ENCODE peak calls at places on chromosomes 12 and 14, in four cellular contexts. G, W, B and L are unnamed samples.

GRCh38 chr14:96255501-96256366 is at the start of gene BDKRB1:
- DNase-seq in G (no peak), W (no peak), B (no peak), L (no peak)

GRCh38 chr12:106010746-106011145 is 128.0 kb downstream of the NUAK1 start:
- DNase-seq in B (no peak), G (no peak), W (no peak), L (no peak)

GRCh38 chr12:28610401-28611114 is 420.3 kb downstream of the CCDC91 start:
- DNase-seq in G (no peak), B (no peak), W (no peak), L (no peak)

GRCh38 chr12:108761226-108761625 is 29.9 kb upstream of the CORO1C start:
- DNase-seq in W (no peak), G (no peak), B (no peak), L (no peak)

GRCh38 chr12:46908236-46908935 is 82.6 kb upstream of the SLC38A4 start:
- DNase-seq in B (no peak), W (no peak), G (no peak), L (no peak)

GRCh38 chr12:23771230-23771949 is 178.1 kb downstream of the SOX5 start:
- DNase-seq in W (no peak), G (no peak), B (no peak), L (no peak)

GRCh38 chr12:42145552-42146215 is 1.0 kb upstream of the GXYLT1 start:
- DNase-seq in W (no peak), G (no peak), B (peak), L (no peak)

GRCh38 chr14:26820101-26820500 is 222.3 kb upstream of the NOVA1 start:
- DNase-seq in G (no peak), W (no peak), B (no peak), L (no peak)

GRCh38 chr14:31410048-31410654 is 10.2 kb downstream of the HEATR5A start:
- DNase-seq in G (peak), B (no peak), W (no peak), L (no peak)

GRCh38 chr12:55760663-55761062 is 17.7 kb downstream of the GDF11 start:
- DNase-seq in W (no peak), G (no peak), B (no peak), L (no peak)

GRCh38 chr14:47278233-47278842 is 397.1 kb downstream of the MDGA2 start:
- DNase-seq in G (peak), W (peak), B (peak), L (no peak)

GRCh38 chr12:47753021-47754001 is 5.4 kb downstream of the RAPGEF3 start:
- DNase-seq in G (no peak), W (peak), B (peak), L (no peak)

GRCh38 chr12:58656254-58657009 is 263.9 kb downstream of the LRIG3 start:
- DNase-seq in B (no peak), G (no peak), W (no peak), L (no peak)

GRCh38 chr12:62738105-62738504 is 196.8 kb downstream of the PPM1H start:
- DNase-seq in B (no peak), W (no peak), G (no peak), L (no peak)

GRCh38 chr14:51967521-51967920 is 21.8 kb upstream of the RTRAF start:
- DNase-seq in B (no peak), G (no peak), W (no peak), L (no peak)

GRCh38 chr12:49537709-49538601 is 875 bp upstream of the KCNH3 start:
- DNase-seq in B (no peak), G (peak), W (no peak), L (no peak)

GRCh38 chr14:102776761-102777710 is at the start of gene TRAF3:
- DNase-seq in B (peak), G (peak), W (peak), L (peak)

GRCh38 chr14:66369157-66369706 is 116.9 kb upstream of the CCDC196 start:
- DNase-seq in B (peak), G (no peak), W (no peak), L (no peak)

GRCh38 chr12:30827406-30828055 is 72.8 kb upstream of the CAPRIN2 start:
- DNase-seq in G (no peak), W (peak), B (no peak), L (no peak)

GRCh38 chr12:7959278-7960063 is 23.5 kb upstream of the SLC2A3 start:
- DNase-seq in W (peak), B (peak), G (peak), L (peak)

GRCh38 chr12:58424735-58425379 is 483.5 kb downstream of the ATP23 start:
- DNase-seq in B (no peak), G (no peak), W (no peak), L (no peak)

GRCh38 chr14:100883789-100884101 is 19.8 kb downstream of the RTL1 start:
- DNase-seq in G (no peak), W (no peak), B (no peak), L (no peak)

GRCh38 chr14:59631237-59631636 is 54.6 kb upstream of the CCDC175 start:
- DNase-seq in B (no peak), G (peak), W (no peak), L (no peak)

GRCh38 chr14:99945732-99946651 is 119.2 kb upstream of the EVL start:
- DNase-seq in G (no peak), W (no peak), B (no peak), L (no peak)

GRCh38 chr14:104980601-104981531 is 2.7 kb upstream of the AHNAK2 start:
- DNase-seq in B (peak), W (no peak), G (no peak), L (no peak)

GRCh38 chr12:109777544-109777943 is 55.7 kb downstream of the TRPV4 start:
- DNase-seq in B (peak), W (peak), G (peak), L (peak)

GRCh38 chr12:119512772-119513497 is 80.6 kb upstream of the TMEM233 start:
- DNase-seq in B (no peak), W (no peak), G (peak), L (no peak)

GRCh38 chr12:52139579-52140062 is 52.2 kb downstream of the KRT80 start:
- DNase-seq in B (peak), G (peak), W (peak), L (peak)

GRCh38 chr14:37622231-37622923 is 26.9 kb downstream of the TTC6 start:
- DNase-seq in B (no peak), G (no peak), W (no peak), L (no peak)

GRCh38 chr14:55454264-55455151 is 14.1 kb upstream of the TBPL2 start:
- DNase-seq in G (no peak), W (peak), B (peak), L (no peak)

GRCh38 chr14:49727171-49727570 is 34.3 kb downstream of the KLHDC1 start:
- DNase-seq in W (no peak), G (no peak), B (no peak), L (no peak)

GRCh38 chr12:105523164-105524057 is 192.9 kb downstream of the C12orf75 start:
- DNase-seq in B (peak), W (peak), G (no peak), L (no peak)

GRCh38 chr14:55427439-55427838 is 13.0 kb downstream of the TBPL2 start:
- DNase-seq in B (no peak), W (no peak), G (no peak), L (no peak)

GRCh38 chr12:55072093-55072492 is 52.3 kb downstream of the NEUROD4 start:
- DNase-seq in B (peak), W (peak), G (peak), L (peak)

GRCh38 chr14:86796221-86797074 is 1196.5 kb downstream of the GALC start:
- DNase-seq in W (no peak), G (no peak), B (no peak), L (no peak)

GRCh38 chr12:4441355-4442330 is 4.0 kb downstream of the FGF6 start:
- DNase-seq in B (no peak), W (peak), G (no peak), L (no peak)

DNA sequence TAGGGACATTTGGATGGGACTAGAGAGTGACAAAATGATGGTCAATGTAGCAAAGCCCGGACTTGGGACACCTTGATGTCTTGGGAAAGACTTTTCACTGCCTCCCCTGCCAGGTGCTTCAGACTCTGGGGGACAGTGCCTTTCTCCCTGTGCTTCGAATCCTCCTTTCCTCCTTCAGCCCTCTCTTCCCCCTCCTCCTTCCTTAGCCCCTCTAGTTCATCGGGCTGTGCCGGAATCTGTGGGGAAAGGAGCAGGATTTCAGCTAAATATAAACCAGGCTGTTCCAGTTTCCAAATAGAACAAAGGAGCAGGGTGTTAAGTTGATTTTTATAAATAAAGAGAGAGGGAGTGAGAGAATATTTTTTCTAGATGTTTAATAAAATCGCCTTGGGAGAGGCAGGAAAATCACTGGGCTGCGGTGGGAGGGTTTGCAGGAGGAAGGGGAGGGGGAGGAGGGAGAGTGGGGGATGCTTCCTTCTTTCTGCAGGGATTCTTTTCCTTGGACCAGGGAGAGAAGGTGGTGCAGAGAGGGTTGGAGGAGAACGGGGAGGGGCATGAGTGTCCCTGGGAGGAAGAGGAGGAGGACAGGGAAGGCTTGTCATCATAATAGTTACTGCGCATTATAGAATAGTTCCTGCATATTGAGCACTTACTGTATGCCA is 21.3 kb upstream of the CABP1 start:
- DNase-seq in W (no peak), G (no peak), B (no peak), L (no peak)
- H3K27ac ChIP-seq in W (no peak), G (no peak), B (no peak), L (no peak)

GRCh38 chr14:68815288-68816182 is 22.7 kb upstream of the ZFP36L1 start:
- DNase-seq in G (peak), W (no peak), B (no peak), L (no peak)

GRCh38 chr14:68814376-68815287 is 21.8 kb upstream of the ZFP36L1 start:
- DNase-seq in B (no peak), W (peak), G (peak), L (peak)

GRCh38 chr14:68816943-68817430 is 24.1 kb upstream of the ZFP36L1 start:
- DNase-seq in B (no peak), G (no peak), W (no peak), L (no peak)

GRCh38 chr14:68817513-68818212 is 24.8 kb upstream of the ZFP36L1 start:
- DNase-seq in B (no peak), W (no peak), G (no peak), L (no peak)

DNA sequence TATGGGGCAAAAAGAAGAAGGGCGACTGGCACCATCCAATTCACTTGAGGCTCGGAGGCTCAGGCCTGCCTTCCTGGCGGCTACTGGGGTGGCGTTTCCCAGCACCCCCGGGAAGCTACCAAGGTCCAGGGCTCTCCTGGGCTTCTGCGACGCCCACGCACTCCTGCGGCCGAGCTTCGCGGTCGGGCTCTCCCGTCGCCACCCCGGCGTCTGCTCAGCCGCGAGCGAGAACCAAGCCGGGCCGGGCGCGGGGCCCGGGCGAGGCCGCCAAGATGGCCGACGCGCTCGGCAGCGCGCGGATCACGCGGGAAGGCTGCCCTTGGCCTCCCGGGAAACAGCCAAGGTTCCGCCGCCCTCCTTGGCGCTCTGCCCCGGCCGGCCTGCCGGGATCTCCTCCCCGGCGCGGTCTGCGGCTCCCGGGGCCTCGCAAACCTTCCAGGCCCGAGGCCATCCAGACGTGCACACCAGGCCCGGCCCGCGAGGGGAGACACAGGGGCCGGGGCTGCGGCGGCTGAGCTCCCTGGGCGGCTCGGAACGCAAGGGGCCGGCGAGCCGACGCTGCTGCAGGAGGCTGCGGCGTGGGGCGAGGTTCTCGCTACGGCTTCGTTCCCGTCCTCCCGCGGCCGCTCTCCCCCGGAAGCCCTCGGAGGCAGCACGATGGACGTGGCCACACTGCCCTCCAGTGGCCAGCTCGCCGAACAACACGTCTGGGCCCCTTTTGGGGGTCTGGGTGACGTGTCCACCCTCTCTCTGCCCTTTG is 23.5 kb upstream of the ZFP36L1 start:
- DNase-seq in W (peak), B (peak), G (peak), L (peak)
- TF ChIP-seq CTCF in W (peak), B (peak), G (peak), L (peak)

GRCh38 chr12:76622351-76622750 is 62.8 kb upstream of the OSBPL8 start:
- DNase-seq in W (no peak), B (no peak), G (no peak), L (no peak)

GRCh38 chr12:76622915-76623314 is 63.3 kb upstream of the OSBPL8 start:
- DNase-seq in W (no peak), B (no peak), G (no peak), L (no peak)

GRCh38 chr12:76627346-76628135 is 68.0 kb upstream of the OSBPL8 start:
- DNase-seq in G (no peak), B (no peak), W (no peak), L (no peak)

GRCh38 chr12:76621582-76622024 is 62.0 kb upstream of the OSBPL8 start:
- DNase-seq in G (peak), W (peak), B (peak), L (peak)

GRCh38 chr12:76623929-76624328 is 64.4 kb upstream of the OSBPL8 start:
- DNase-seq in G (no peak), B (peak), W (no peak), L (no peak)
- H3K27ac ChIP-seq in G (no peak), B (no peak), W (no peak), L (no peak)

GRCh38 chr12:21451529-21451928 is 14.1 kb downstream of the PYROXD1 start:
- DNase-seq in W (no peak), G (no peak), B (no peak), L (no peak)
- TF ChIP-seq CTCF in W (no peak), G (peak), B (no peak), L (no peak)

DNA sequence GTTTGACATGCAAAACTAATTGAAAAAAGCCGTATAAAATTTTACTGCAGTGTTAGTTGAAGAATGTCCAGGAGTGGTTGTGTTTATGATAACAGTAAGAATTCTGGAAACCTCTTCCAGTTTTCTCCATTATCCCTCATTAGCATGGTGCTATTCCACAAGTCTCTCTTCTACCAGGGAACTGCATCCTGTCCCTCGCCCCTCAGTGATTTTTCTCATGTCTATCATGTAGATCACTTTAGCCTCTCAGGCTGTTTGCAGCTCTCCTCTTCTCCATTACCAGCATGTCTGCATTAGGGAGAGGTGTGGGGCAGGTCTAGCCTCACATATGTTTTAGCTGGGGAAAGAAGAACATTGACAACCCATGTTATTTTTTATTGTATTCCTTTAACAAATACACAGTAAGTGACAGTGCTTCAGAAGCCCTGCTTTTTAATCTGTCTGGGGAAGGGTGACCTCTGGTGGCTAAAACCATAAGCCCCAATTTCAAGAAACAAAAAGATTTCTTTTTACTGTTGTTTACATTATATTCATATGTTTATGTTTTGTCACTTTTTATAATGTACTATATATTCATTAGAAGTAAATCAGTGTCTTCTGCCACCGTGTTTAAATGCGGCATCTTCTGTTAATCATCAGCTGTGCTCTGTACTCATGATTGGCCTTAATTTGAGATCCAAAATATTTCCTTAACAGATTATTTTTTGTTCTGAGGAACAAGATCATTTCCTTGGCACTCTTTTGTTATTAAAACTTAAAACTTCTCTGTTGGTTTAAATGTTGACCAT is 70.7 kb downstream of the RASSF8 start:
- DNase-seq in G (peak), B (peak), W (no peak), L (no peak)
- H3K27ac ChIP-seq in G (no peak), B (no peak), W (no peak), L (no peak)

DNA sequence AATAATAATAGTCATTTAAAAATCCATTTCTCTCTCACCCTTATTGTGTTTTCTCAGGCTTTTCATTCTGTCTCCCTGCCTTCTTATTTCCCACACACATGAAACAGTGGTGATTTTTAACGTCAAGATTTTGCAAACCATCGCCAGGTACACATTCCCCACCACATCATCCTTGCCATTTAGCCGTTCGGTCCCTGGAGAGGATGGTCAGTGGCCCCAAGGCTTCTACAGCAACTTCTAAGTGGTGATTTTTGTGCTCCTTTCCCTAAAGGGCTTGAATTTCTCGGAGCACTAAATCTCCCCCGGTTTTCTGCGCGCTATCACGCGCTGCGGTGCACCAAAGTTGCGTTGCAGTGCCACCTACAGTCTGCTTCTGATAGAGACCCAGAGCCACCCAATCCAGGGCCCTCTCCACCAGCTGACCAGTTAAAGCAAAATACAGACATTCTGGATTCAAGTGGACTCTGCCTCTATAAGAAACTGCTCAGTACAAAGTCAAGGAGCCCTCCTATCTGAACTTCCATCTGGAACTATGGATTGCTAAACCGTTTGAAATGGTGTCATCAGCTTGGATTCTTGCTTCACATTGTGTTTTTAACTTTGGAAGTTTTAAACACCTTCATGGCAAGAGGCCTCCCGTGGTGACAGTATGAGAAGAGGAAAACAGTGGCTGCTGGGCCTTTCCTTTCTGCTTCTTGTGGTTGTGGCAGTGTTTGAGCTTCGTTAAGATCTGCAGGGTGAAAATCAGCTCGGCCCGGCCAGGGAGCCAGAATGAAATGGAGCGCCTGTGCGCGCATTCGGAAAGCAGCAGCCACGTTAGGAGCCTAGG is 234.0 kb downstream of the SPTSSA start:
- DNase-seq in W (peak), B (peak), G (peak), L (peak)
- TF ChIP-seq CTCF in W (peak), B (peak), G (peak), L (peak)

GRCh38 chr12:19434538-19434937 is 4.8 kb upstream of the AEBP2 start:
- DNase-seq in W (no peak), G (peak), B (no peak), L (no peak)

GRCh38 chr12:19428261-19428660 is 11.0 kb upstream of the AEBP2 start:
- DNase-seq in W (no peak), B (no peak), G (no peak), L (no peak)

GRCh38 chr12:19432309-19433170 is 6.8 kb upstream of the AEBP2 start:
- DNase-seq in G (no peak), W (no peak), B (no peak), L (no peak)

GRCh38 chr12:19431407-19432308 is 7.6 kb upstream of the AEBP2 start:
- DNase-seq in G (no peak), B (no peak), W (no peak), L (no peak)

DNA sequence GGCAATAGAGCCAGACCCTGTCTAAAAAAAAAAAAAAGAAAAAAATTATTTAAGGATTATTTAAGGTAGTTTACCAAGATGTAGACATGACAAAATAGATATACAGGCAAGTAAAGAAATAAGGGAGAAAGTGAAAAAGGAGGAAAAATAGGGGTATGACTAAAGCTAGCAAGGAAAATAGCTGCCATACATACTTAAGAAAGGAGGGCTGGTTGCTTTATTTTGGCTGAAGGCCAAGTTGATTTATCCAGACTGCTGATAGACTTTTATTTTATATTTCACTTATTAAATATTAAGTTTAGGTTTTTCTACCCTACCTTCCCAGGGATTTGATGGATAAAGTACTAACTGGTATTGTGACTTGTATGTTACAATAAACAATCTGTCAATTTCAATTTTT is 8.3 kb upstream of the AEBP2 start:
- DNase-seq in G (no peak), W (no peak), B (no peak), L (no peak)
- H3K27ac ChIP-seq in G (no peak), W (no peak), B (no peak), L (no peak)